ENCODE peak calls at places on chromosomes 5 and 9, in ten cellular contexts. O is coronary artery, J is bronchial epithelial cell, N is brain microvascular endothelial cell, F is GM23338, P is B cell, X is GM06990, A is stomach, D is psoas muscle, L is A549. R is an unnamed sample.

GRCh38 chr5:177987326-177987725 is 8.7 kb downstream of the PROP1 start:
- DNase-seq in F (no peak), L (no peak), J (no peak), D (no peak), N (no peak), A (no peak), O (no peak), P (no peak), X (no peak), R (no peak)

GRCh38 chr9:96651626-96652025 is 3.5 kb downstream of the PRXL2C start:
- DNase-seq in D (no peak), L (peak), A (no peak), P (no peak), J (peak), O (no peak), N (no peak), X (no peak), F (peak), R (peak)

GRCh38 chr5:54651482-54652076 is 134.0 kb downstream of the SNX18 start:
- DNase-seq in D (peak), A (peak), O (peak), P (no peak), X (no peak), J (peak), N (peak), F (no peak), L (no peak), R (no peak)

GRCh38 chr5:160269017-160269416 is 39.7 kb downstream of the FABP6 start:
- DNase-seq in L (no peak), F (no peak), P (no peak), D (peak), A (peak), X (no peak), N (peak), O (peak), J (peak), R (peak)

GRCh38 chr5:169811023-169811422 is 169.3 kb downstream of the INSYN2B start:
- DNase-seq in L (no peak), O (no peak), A (no peak), D (no peak), P (no peak), X (no peak), F (no peak), J (no peak), N (no peak), R (no peak)

GRCh38 chr5:1243487-1244152 is 18.4 kb downstream of the SLC6A18 start:
- DNase-seq in A (no peak), O (no peak), D (no peak), L (no peak), J (no peak), F (peak), X (no peak), N (no peak), P (no peak), R (no peak)

GRCh38 chr9:14349141-14349817 is 35.3 kb upstream of the NFIB start:
- DNase-seq in O (no peak), D (no peak), J (no peak), L (no peak), N (no peak), P (no peak), F (no peak), X (no peak), A (no peak), R (no peak)

GRCh38 chr9:33878691-33879366 is 61.9 kb downstream of the UBE2R2 start:
- DNase-seq in P (no peak), J (no peak), L (no peak), D (no peak), A (no peak), O (no peak), X (no peak), N (no peak), F (no peak), R (no peak)

GRCh38 chr5:83467315-83468044 is 4.1 kb upstream of the VCAN start:
- DNase-seq in J (no peak), X (no peak), F (peak), O (no peak), N (peak), L (no peak), D (peak), P (no peak), A (no peak), R (peak)

GRCh38 chr5:89929834-89930233 is 479.7 kb downstream of the CETN3 start:
- DNase-seq in F (no peak), N (no peak), D (no peak), O (no peak), P (no peak), A (no peak), L (no peak), J (no peak), X (no peak), R (no peak)

GRCh38 chr9:112299514-112299913 is 33.9 kb downstream of the PTBP3 start:
- DNase-seq in F (no peak), O (no peak), J (peak), L (peak), D (no peak), N (peak), P (no peak), X (no peak), A (no peak), R (no peak)

GRCh38 chr5:163089926-163090325 is 347.5 kb upstream of the CCNG1 start:
- DNase-seq in A (no peak), N (no peak), O (no peak), D (no peak), F (no peak), X (no peak), J (no peak), P (no peak), L (no peak), R (no peak)

GRCh38 chr5:97820138-97820537 is 637.1 kb upstream of the RIOK2 start:
- DNase-seq in O (no peak), P (no peak), L (no peak), X (no peak), J (no peak), F (no peak), D (no peak), N (no peak), A (no peak), R (no peak)

GRCh38 chr5:161399996-161400562 is 146.4 kb downstream of the GABRB2 start:
- DNase-seq in X (no peak), D (no peak), N (no peak), P (no peak), J (no peak), A (no peak), L (no peak), F (no peak), O (no peak), R (no peak)

GRCh38 chr9:131095666-131096489 is 453 bp upstream of the AIF1L start:
- DNase-seq in D (no peak), J (no peak), L (peak), O (no peak), A (peak), P (no peak), X (no peak), N (no peak), F (peak), R (no peak)

GRCh38 chr5:95835682-95836405 is 13.3 kb upstream of the GLRX start:
- DNase-seq in F (no peak), P (no peak), J (no peak), L (no peak), O (no peak), A (no peak), N (no peak), X (no peak), D (no peak), R (no peak)

GRCh38 chr5:56320686-56321085 is 87.6 kb upstream of the ANKRD55 start:
- DNase-seq in N (no peak), X (no peak), A (no peak), J (no peak), D (no peak), P (no peak), L (no peak), F (no peak), O (no peak), R (no peak)

GRCh38 chr5:30401479-30402058 is 791.9 kb upstream of the CDH6 start:
- DNase-seq in J (peak), D (no peak), F (peak), X (no peak), P (no peak), O (no peak), A (peak), L (peak), N (peak), R (no peak)

GRCh38 chr9:99573052-99573451 is 248.6 kb upstream of the NR4A3 start:
- DNase-seq in P (no peak), J (no peak), X (no peak), N (no peak), L (no peak), O (no peak), A (no peak), D (no peak), F (no peak), R (no peak)

GRCh38 chr5:40414922-40415321 is 264.8 kb upstream of the PTGER4 start:
- DNase-seq in O (no peak), A (no peak), F (no peak), D (no peak), L (no peak), J (no peak), N (no peak), P (no peak), X (no peak), R (no peak)

GRCh38 chr9:4276856-4277255 is 23.0 kb downstream of the GLIS3 start:
- DNase-seq in X (no peak), D (no peak), P (no peak), F (no peak), A (no peak), L (no peak), N (no peak), O (no peak), J (no peak), R (no peak)

GRCh38 chr5:151755383-151755782 is 3.0 kb downstream of the ATOX1 start:
- DNase-seq in D (no peak), F (no peak), O (no peak), X (no peak), N (no peak), P (no peak), A (no peak), L (no peak), J (no peak), R (no peak)

GRCh38 chr5:67199859-67200258 is 3.3 kb upstream of the CD180 start:
- DNase-seq in L (no peak), O (no peak), P (no peak), D (no peak), N (no peak), A (no peak), J (no peak), F (no peak), X (no peak), R (no peak)

GRCh38 chr9:106035810-106036209 is 341.5 kb downstream of the TMEM38B start:
- DNase-seq in O (no peak), J (no peak), L (no peak), A (no peak), D (no peak), X (no peak), N (no peak), P (no peak), F (no peak), R (no peak)

GRCh38 chr5:143554194-143554717 is 150.8 kb upstream of the NR3C1 start:
- DNase-seq in F (no peak), O (no peak), N (peak), P (no peak), D (no peak), A (no peak), L (peak), J (peak), X (no peak), R (peak)

GRCh38 chr9:124818431-124819281 is 34.6 kb upstream of the WDR38 start:
- DNase-seq in F (peak), J (peak), L (peak), O (no peak), P (no peak), N (peak), X (peak), D (no peak), A (no peak), R (peak)

GRCh38 chr5:50580506-50580905 is 85.9 kb upstream of the PARP8 start:
- DNase-seq in O (no peak), A (no peak), D (no peak), N (no peak), X (no peak), L (no peak), J (peak), P (no peak), F (no peak), R (no peak)

GRCh38 chr9:79939819-79940218 is 368.1 kb downstream of the TLE4 start:
- DNase-seq in O (no peak), P (no peak), F (no peak), A (peak), N (no peak), D (no peak), X (no peak), L (peak), J (no peak), R (no peak)

GRCh38 chr9:112644449-112644965 is 73.4 kb downstream of the INIP start:
- DNase-seq in O (no peak), D (no peak), N (no peak), A (no peak), J (peak), L (no peak), P (no peak), X (no peak), F (no peak), R (no peak)

GRCh38 chr5:44935871-44936270 is 127.1 kb downstream of the MRPS30 start:
- DNase-seq in L (no peak), A (no peak), O (no peak), J (no peak), X (no peak), N (no peak), P (no peak), D (no peak), F (no peak), R (no peak)

GRCh38 chr5:44933686-44934085 is 124.9 kb downstream of the MRPS30 start:
- DNase-seq in X (no peak), F (no peak), J (no peak), L (no peak), N (no peak), P (no peak), A (no peak), O (no peak), D (no peak), R (no peak)

GRCh38 chr5:44932922-44933585 is 124.3 kb downstream of the MRPS30 start:
- DNase-seq in D (no peak), A (no peak), P (no peak), N (no peak), L (no peak), O (no peak), J (no peak), X (peak), F (no peak), R (no peak)

DNA sequence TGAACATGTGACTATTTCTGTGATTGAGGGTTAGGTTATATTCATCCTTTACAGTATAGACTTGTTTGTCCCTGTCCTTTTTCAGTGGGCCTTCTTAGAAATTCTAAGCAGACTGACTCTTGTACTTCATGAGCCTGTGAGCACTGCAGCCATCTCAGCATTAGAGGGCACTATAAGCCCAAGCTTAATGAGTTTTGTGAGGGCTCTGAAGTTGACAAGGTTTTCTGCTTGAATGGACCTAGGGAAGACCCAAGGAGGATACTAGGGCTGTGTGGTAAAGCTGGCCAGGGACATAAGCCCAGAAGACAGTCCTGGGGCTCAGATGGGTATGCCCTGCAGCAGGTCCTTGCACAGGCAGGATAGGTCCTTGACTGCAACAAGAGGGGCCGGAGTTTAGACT is 126.5 kb downstream of the MRPS30 start:
- DNase-seq in L (peak), O (no peak), X (no peak), A (no peak), N (no peak), F (peak), J (peak), D (no peak), P (no peak), R (no peak)
- TF ChIP-seq CTCF in L (no peak), O (no peak), X (peak), A (no peak), N (no peak), F (peak), J (no peak), D (no peak), P (no peak), R (no peak)

GRCh38 chr5:93676707-93677106 is 64.7 kb downstream of the POU5F2 start:
- DNase-seq in F (peak), A (no peak), P (no peak), J (no peak), N (no peak), L (no peak), D (no peak), X (no peak), O (no peak), R (no peak)

GRCh38 chr5:93677344-93678021 is 63.9 kb downstream of the POU5F2 start:
- DNase-seq in F (peak), D (peak), J (peak), A (peak), N (peak), P (no peak), X (no peak), O (no peak), L (no peak), R (peak)

GRCh38 chr5:93675458-93676450 is 65.6 kb downstream of the POU5F2 start:
- DNase-seq in F (no peak), P (no peak), A (no peak), O (no peak), X (peak), L (no peak), J (no peak), N (no peak), D (no peak), R (no peak)

DNA sequence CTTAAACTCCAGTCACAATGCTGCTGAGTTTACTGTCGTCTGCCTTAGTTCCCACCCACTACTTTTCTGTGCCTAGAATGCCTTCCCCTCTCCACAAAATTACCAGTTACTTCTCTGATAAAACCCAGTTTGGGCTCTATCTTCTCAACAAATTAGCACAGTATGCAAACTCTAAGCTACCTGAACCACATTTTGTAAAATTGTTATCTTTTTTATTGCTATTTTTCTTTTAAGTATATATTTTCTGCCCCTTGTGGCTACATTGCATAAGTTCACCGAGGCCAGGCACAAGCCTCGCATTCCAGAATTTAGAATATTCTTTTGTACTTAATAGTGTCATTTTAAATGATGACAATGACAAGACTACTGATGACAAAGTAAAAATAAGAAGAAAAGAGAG is 60.0 kb downstream of the POU5F2 start:
- DNase-seq in F (peak), X (no peak), L (no peak), J (no peak), P (no peak), O (no peak), D (no peak), A (no peak), N (no peak), R (no peak)
- TF ChIP-seq CTCF in F (peak), X (no peak), L (no peak), J (no peak), P (no peak), O (no peak), D (peak), A (no peak), N (peak), R (peak)

GRCh38 chr9:38026840-38027527 is 42.0 kb downstream of the SHB start:
- DNase-seq in P (no peak), X (no peak), O (no peak), F (no peak), L (no peak), D (no peak), J (peak), A (no peak), N (peak), R (no peak)

GRCh38 chr9:38026021-38026809 is 42.8 kb downstream of the SHB start:
- DNase-seq in X (no peak), O (no peak), D (peak), L (peak), A (no peak), P (no peak), F (peak), N (peak), J (peak), R (peak)

GRCh38 chr9:38023661-38024035 is 45.4 kb downstream of the SHB start:
- DNase-seq in F (no peak), X (no peak), A (no peak), O (no peak), D (no peak), J (no peak), N (no peak), L (no peak), P (no peak), R (no peak)

GRCh38 chr9:38024036-38024681 is 44.9 kb downstream of the SHB start:
- DNase-seq in A (no peak), F (peak), N (peak), L (peak), O (no peak), J (peak), X (no peak), P (no peak), D (peak), R (no peak)

GRCh38 chr9:38025166-38025565 is 43.9 kb downstream of the SHB start:
- DNase-seq in X (no peak), D (no peak), A (no peak), O (no peak), J (no peak), N (no peak), F (peak), L (no peak), P (no peak), R (no peak)
- TF ChIP-seq CTCF in X (no peak), D (no peak), A (no peak), O (no peak), J (no peak), N (peak), F (peak), L (no peak), P (no peak), R (no peak)

GRCh38 chr5:76580983-76581382 is 42.2 kb downstream of the F2RL2 start:
- DNase-seq in F (no peak), N (no peak), J (no peak), X (no peak), P (no peak), L (no peak), D (no peak), A (no peak), O (no peak), R (no peak)

GRCh38 chr5:76586531-76586930 is 36.7 kb downstream of the F2RL2 start:
- DNase-seq in P (no peak), F (no peak), O (no peak), J (no peak), L (no peak), D (no peak), N (no peak), A (no peak), X (no peak), R (no peak)

GRCh38 chr5:76582252-76583162 is 40.7 kb downstream of the F2RL2 start:
- DNase-seq in P (peak), A (no peak), J (peak), D (no peak), L (no peak), X (peak), N (peak), O (no peak), F (no peak), R (no peak)

GRCh38 chr5:76585783-76586217 is 37.4 kb downstream of the F2RL2 start:
- DNase-seq in J (no peak), X (no peak), A (no peak), N (no peak), O (no peak), D (no peak), F (no peak), L (no peak), P (no peak), R (no peak)

DNA sequence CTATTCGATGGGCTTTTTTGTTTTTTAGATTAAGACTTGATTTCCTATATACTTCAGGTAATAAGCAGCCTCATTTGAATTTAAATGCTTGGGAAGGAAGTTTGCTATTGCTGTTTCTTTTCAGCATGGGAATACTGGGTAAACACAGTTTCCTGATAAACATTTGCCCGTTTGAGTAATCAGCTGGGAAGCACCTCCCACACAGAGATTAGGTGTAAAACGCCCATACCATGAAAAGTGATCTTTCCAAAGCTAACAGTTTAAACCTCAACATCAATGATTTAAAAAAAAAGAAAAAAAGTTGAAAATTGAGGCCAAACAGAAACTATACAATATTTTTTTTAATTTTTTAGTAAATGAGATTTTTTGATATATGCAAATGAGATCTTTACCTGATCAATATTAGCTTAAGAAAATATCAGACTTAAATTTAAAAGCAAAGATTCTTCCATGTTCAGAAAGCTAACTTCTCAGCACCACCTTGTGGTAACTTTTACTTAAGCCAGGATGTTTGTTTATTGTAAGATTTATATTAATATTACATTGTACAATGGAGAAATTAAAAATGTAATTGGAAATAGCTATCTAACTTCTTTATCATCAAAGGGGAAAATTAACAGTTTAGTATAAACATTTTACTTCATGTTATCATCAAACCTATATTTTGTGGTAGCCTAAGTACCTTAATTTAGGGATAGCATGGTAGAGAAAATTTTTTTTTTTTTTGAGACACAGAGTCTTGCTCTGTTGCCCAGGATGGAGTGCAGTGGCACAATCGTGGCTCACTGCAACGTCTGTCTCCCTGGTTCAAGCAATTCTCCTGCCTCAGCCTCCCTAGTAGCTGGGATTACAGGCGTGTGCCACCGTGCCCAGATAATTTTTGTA is 39.8 kb downstream of the F2RL2 start:
- DNase-seq in D (no peak), A (no peak), X (no peak), P (no peak), J (peak), O (no peak), L (peak), F (no peak), N (no peak), R (no peak)
- TF ChIP-seq CTCF in D (no peak), A (no peak), X (peak), P (peak), J (no peak), O (no peak), L (peak), F (no peak), N (peak), R (peak)

GRCh38 chr9:35645736-35646582 is 4.8 kb downstream of the SIT1 start:
- DNase-seq in F (peak), P (no peak), X (peak), D (no peak), O (no peak), A (peak), N (no peak), L (no peak), J (peak), R (no peak)
- TF ChIP-seq CTCF in F (peak), P (no peak), X (no peak), D (no peak), O (no peak), A (no peak), N (peak), L (no peak), J (peak), R (no peak)

R was measured in HFFc6.